ENCODE peak calls at places on chromosome 22, in eight cellular contexts. S is IMR-90, D is right lobe of liver, M is esophagus squamous epithelium, P is uterus, N is A549, Q is ovary, C is K562. B is an unnamed sample. For H3K4me1, the result is how much of the 10 kb centered on the place peaks cover.

GRCh38 chr22:19679476-19680099 is 34.7 kb upstream of the SEPTIN5 start:
- DNase-seq in S (no peak), D (peak), M (no peak), P (peak), N (no peak), Q (peak), C (peak), B (no peak)

GRCh38 chr22:38148252-38148651 is 33.4 kb downstream of the PLA2G6 start:
- DNase-seq in S (peak), D (no peak), M (no peak), P (no peak), N (no peak), Q (peak), C (no peak), B (no peak)

GRCh38 chr22:19172213-19173046 is 6.1 kb downstream of the SLC25A1 start:
- DNase-seq in S (no peak), D (no peak), M (no peak), P (no peak), N (no peak), Q (no peak), C (peak), B (no peak)

GRCh38 chr22:22894740-22895731 is 7.4 kb downstream of the IGLL5 start:
- DNase-seq in S (no peak), D (no peak), M (no peak), P (no peak), N (no peak), Q (no peak), C (no peak), B (no peak)

GRCh38 chr22:46378499-46379300 is 43.2 kb downstream of the TRMU start:
- DNase-seq in S (no peak), D (peak), M (no peak), P (no peak), N (no peak), Q (no peak), C (no peak), B (no peak)

GRCh38 chr22:45629469-45630089 is 42.1 kb upstream of the ATXN10 start:
- DNase-seq in S (no peak), D (no peak), M (no peak), P (no peak), N (no peak), Q (no peak), C (no peak), B (no peak)

GRCh38 chr22:19579880-19580279 is 55.7 kb upstream of the CLDN5 start:
- DNase-seq in S (no peak), D (no peak), M (no peak), P (no peak), N (no peak), Q (no peak), C (peak), B (no peak)

GRCh38 chr22:45612940-45613339 is 58.7 kb upstream of the ATXN10 start:
- DNase-seq in S (no peak), D (no peak), M (no peak), P (no peak), N (no peak), Q (no peak), C (no peak), B (no peak)

GRCh38 chr22:43796567-43796966 is 15.5 kb downstream of the EFCAB6 start:
- DNase-seq in S (peak), D (no peak), M (no peak), P (no peak), N (peak), Q (no peak), C (no peak), B (no peak)

GRCh38 chr22:22168190-22168940 is 76.2 kb upstream of the VPREB1 start:
- DNase-seq in S (peak), D (no peak), M (no peak), P (no peak), N (peak), Q (no peak), C (peak), B (no peak)

GRCh38 chr22:39690901-39691620 is 120.5 kb downstream of the CACNA1I start:
- DNase-seq in S (no peak), D (no peak), M (no peak), P (no peak), N (no peak), Q (no peak), C (peak), B (no peak)

GRCh38 chr22:21070690-21071615 is 25.2 kb downstream of the LRRC74B start:
- DNase-seq in S (no peak), D (no peak), M (no peak), P (no peak), N (no peak), Q (no peak), C (no peak), B (no peak)

GRCh38 chr22:22681221-22681739 is 36.9 kb downstream of the GGTLC2 start:
- DNase-seq in S (peak), D (no peak), M (no peak), P (no peak), N (no peak), Q (no peak), C (peak), B (no peak)

GRCh38 chr22:30566125-30566524 is 8.3 kb downstream of the GAL3ST1 start:
- DNase-seq in S (no peak), D (peak), M (no peak), P (no peak), N (peak), Q (no peak), C (no peak), B (no peak)

GRCh38 chr22:39114157-39114511 is 17.1 kb downstream of the APOBEC3H start:
- DNase-seq in S (no peak), D (no peak), M (no peak), P (no peak), N (no peak), Q (no peak), C (no peak), B (no peak)

GRCh38 chr22:37619991-37620390 is 11.4 kb downstream of the GGA1 start:
- DNase-seq in S (no peak), D (no peak), M (no peak), P (no peak), N (no peak), Q (peak), C (no peak), B (no peak)

GRCh38 chr22:30871391-30872281 is 96.9 kb downstream of the MORC2 start:
- DNase-seq in S (no peak), D (no peak), M (no peak), P (no peak), N (no peak), Q (no peak), C (no peak), B (no peak)

GRCh38 chr22:46547883-46548244 is 10.4 kb upstream of the CELSR1 start:
- DNase-seq in S (peak), D (peak), M (no peak), P (peak), N (no peak), Q (no peak), C (no peak), B (peak)

GRCh38 chr22:17198188-17199130 is 20.8 kb downstream of the ADA2 start:
- DNase-seq in S (no peak), D (peak), M (no peak), P (peak), N (no peak), Q (peak), C (peak), B (no peak)

GRCh38 chr22:17199131-17199731 is 20.0 kb downstream of the ADA2 start:
- DNase-seq in S (peak), D (no peak), M (no peak), P (peak), N (no peak), Q (peak), C (no peak), B (no peak)

GRCh38 chr22:17205432-17205831 is 13.8 kb downstream of the ADA2 start:
- DNase-seq in S (no peak), D (no peak), M (no peak), P (no peak), N (no peak), Q (no peak), C (no peak), B (no peak)

DNA sequence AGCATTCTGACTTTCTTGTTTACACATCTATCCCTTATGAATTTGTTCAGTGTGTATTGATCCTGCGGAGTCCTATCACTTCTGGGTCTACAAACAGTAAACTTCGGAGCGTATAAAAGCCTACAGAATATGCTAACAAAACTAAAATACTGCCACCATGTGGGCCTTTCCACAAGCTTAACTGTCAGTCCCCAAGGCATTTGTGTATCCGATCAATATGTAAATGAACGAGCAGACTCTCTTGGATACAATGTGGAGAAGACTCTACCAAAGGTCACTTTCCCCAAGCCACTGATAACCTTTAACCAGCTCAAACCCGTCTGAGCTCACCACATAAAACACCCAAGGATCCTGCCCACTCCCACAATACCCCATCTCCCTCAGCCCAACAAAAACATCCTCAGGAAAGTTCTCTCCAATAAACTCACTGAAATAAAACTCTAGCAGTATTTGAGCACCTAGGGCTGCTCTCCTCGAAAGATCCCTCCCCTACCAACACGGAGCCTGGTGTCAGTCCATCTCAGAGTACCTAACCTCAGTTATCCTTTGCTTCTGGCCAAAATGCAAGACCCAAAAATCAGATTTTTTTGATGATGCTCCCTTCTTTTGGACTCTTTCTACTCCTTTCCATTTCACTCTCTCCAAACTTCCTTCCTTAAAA is 17.8 kb downstream of the ADA2 start:
- DNase-seq in S (peak), D (no peak), M (no peak), P (no peak), N (peak), Q (no peak), C (peak), B (no peak)
- TF ChIP-seq CTCF in S (peak), D (peak), M (no peak), P (no peak), N (no peak), Q (no peak), C (peak), B (no peak)

GRCh38 chr22:49553076-49553475 is 274.6 kb downstream of the BRD1 start:
- DNase-seq in S (no peak), D (no peak), M (no peak), P (no peak), N (no peak), Q (no peak), C (no peak), B (no peak)
- H3K4me1 ChIP-seq in S (under half), D (under half), M (under half), P (under half), N (under half), Q (under half), C (under half), B (under half)

DNA sequence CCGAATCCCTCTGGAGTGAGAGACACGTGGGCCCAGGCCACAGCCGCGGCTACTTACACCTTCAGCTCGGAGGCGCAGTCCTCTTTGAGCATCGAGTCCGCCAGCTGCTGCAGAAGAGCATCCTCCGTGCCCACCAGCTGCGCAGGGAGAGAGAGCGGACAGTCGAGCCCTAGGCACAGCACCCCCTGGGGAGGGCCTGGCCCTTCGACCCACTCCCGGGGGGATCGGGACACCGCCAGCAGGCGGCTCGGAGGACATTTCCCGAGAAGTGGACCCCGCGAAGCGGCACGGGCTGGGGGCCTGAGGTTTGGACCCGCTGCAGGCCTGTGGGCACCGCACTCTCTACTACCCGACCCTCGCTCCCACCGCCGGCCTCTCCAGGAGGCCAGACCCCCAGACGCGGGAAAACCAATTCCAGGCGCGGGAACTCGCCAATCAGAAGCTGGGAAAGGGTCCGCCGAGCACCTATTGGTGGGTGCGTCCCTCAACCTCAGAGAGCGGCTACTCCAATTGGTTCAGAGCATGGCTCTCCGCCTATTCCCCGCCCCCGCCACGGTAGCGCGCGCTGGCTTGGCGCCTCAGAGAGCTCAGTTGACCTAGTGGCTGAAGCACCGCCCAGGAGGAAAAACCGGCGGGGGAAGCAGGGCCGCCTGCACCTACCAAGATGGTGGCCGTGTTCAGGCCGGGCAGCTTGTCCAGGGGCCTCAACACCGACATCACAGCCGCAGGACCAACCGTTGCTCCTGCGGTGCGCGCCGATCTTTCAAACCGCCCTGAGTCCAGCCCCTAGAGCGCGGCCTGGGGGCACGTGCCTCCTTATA is at the start of gene CENPM:
- DNase-seq in S (peak), D (peak), M (peak), P (peak), N (peak), Q (peak), C (peak), B (no peak)
- TF ChIP-seq POLR2A in S (no peak), D (no peak), M (no peak), P (no peak), N (peak), Q (no peak), C (peak), B (no peak)

GRCh38 chr22:26174280-26174679 is 5.0 kb downstream of the SEZ6L start:
- DNase-seq in S (no peak), D (no peak), M (no peak), P (no peak), N (peak), Q (no peak), C (peak), B (no peak)
- TF ChIP-seq CTCF in S (no peak), D (no peak), M (no peak), P (no peak), N (no peak), Q (no peak), C (no peak), B (no peak)

GRCh38 chr22:49535527-49536125 is 292.0 kb downstream of the BRD1 start:
- DNase-seq in S (no peak), D (no peak), M (no peak), P (no peak), N (no peak), Q (no peak), C (no peak), B (no peak)

GRCh38 chr22:49535126-49535525 is 292.5 kb downstream of the BRD1 start:
- DNase-seq in S (no peak), D (no peak), M (no peak), P (no peak), N (no peak), Q (no peak), C (no peak), B (no peak)

GRCh38 chr22:49534386-49534785 is 293.3 kb downstream of the BRD1 start:
- DNase-seq in S (no peak), D (no peak), M (no peak), P (no peak), N (no peak), Q (no peak), C (no peak), B (no peak)

GRCh38 chr22:49532831-49533802 is 294.6 kb downstream of the BRD1 start:
- DNase-seq in S (no peak), D (no peak), M (no peak), P (no peak), N (no peak), Q (no peak), C (no peak), B (no peak)

GRCh38 chr22:49533886-49534285 is 293.8 kb downstream of the BRD1 start:
- DNase-seq in S (no peak), D (no peak), M (no peak), P (no peak), N (no peak), Q (no peak), C (no peak), B (no peak)
- H3K4me1 ChIP-seq in S (under half), D (under half), M (under half), P (under half), N (under half), Q (under half), C (under half), B (under half)

GRCh38 chr22:36470994-36471331 is 10.5 kb downstream of the TXN2 start:
- DNase-seq in S (peak), D (no peak), M (no peak), P (no peak), N (no peak), Q (no peak), C (no peak), B (no peak)

GRCh38 chr22:36470162-36470993 is 11.1 kb downstream of the TXN2 start:
- DNase-seq in S (peak), D (peak), M (no peak), P (peak), N (peak), Q (peak), C (peak), B (no peak)

GRCh38 chr22:36469094-36469710 is 12.2 kb downstream of the TXN2 start:
- DNase-seq in S (no peak), D (no peak), M (no peak), P (no peak), N (no peak), Q (no peak), C (no peak), B (no peak)

GRCh38 chr22:36472689-36473088 is 8.8 kb downstream of the TXN2 start:
- DNase-seq in S (no peak), D (no peak), M (no peak), P (no peak), N (no peak), Q (no peak), C (no peak), B (no peak)

DNA sequence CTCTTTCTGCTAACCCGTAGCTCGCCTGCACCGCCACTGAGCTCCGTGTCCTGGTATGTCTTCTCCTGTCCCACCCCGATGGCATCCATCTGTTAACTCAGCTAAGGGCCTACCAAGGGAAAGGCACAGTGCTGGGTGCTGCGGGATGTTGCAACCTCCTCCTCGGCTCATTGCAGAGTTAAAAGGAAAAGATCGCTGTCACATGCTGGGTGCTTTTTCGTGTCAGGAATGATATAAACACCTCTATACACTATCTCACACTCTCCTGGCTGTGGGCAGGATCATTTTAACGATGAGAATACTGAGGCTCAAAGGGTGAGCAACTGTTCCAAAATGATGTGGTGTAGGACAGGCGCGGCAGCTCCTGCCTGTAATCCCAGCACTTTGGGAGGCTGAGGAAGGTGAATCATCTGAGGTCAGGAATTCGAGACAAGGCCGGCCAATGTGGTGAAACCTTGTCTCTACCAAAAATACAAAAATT is 10.1 kb downstream of the TXN2 start:
- DNase-seq in S (peak), D (no peak), M (no peak), P (no peak), N (no peak), Q (no peak), C (no peak), B (no peak)
- TF ChIP-seq POLR2A in S (no peak), D (no peak), M (no peak), P (no peak), N (no peak), Q (no peak), C (no peak), B (no peak)

B was measured in vagina.